ENCODE peak calls at places on chromosome 9, in seven cellular contexts. N is NCI-H1092 treated with DMSO at 0.1 percent for 48 hours, X is Daoy, D is RWPE1, J is AG04450, T is progenitor cell of endocrine pancreas, P is AG10803. G is an unnamed sample.

GRCh38 chr9:95167998-95168397 is 149.5 kb downstream of the FANCC start:
- DNase-seq in N (peak; percentile 22), X (peak; percentile 92), D (peak; percentile 75), J (peak; percentile 89), T (peak; percentile 61), P (peak; percentile 86), G (no peak)

GRCh38 chr9:108142504-108143201 is 653.1 kb upstream of the KLF4 start:
- DNase-seq in N (no peak), X (peak; percentile 16), D (no peak), J (no peak), T (no peak), P (peak; percentile 98), G (no peak)

GRCh38 chr9:34328500-34328982 is 527 bp downstream of the KIF24 start:
- DNase-seq in N (peak; percentile 45), X (no peak), D (peak; percentile 39), J (no peak), T (no peak), P (peak; percentile 1), G (no peak)

GRCh38 chr9:34991833-34992375 is 2.4 kb downstream of the DNAJB5 start:
- DNase-seq in N (no peak), X (peak; percentile 76), D (peak; percentile 52), J (no peak), T (peak; percentile 27), P (no peak), G (no peak)

GRCh38 chr9:33852216-33852826 is 35.4 kb downstream of the UBE2R2 start:
- DNase-seq in N (peak; percentile 45), X (peak; percentile 33), D (peak; percentile 45), J (no peak), T (no peak), P (peak; percentile 55), G (no peak)

GRCh38 chr9:132183134-132183533 is 21.3 kb downstream of the NTNG2 start:
- DNase-seq in N (peak; percentile 72), X (no peak), D (no peak), J (no peak), T (no peak), P (no peak), G (no peak)

GRCh38 chr9:26955222-26955903 is 849 bp upstream of the IFT74 start:
- DNase-seq in N (peak; percentile 36), X (no peak), D (no peak), J (no peak), T (no peak), P (peak; percentile 20), G (no peak)

GRCh38 chr9:68775003-68775730 is 70.1 kb downstream of the PIP5K1B start:
- DNase-seq in N (no peak), X (peak; percentile 51), D (no peak), J (no peak), T (no peak), P (peak; percentile 15), G (no peak)

GRCh38 chr9:113669523-113670115 is 206.1 kb downstream of the RGS3 start:
- DNase-seq in N (no peak), X (no peak), D (no peak), J (peak; percentile 32), T (no peak), P (peak; percentile 85), G (no peak)

GRCh38 chr9:36632892-36633291 is 60.2 kb downstream of the MELK start:
- DNase-seq in N (peak; percentile 28), X (peak; percentile 8), D (peak; percentile 31), J (peak; percentile 10), T (no peak), P (peak; percentile 47), G (no peak)

GRCh38 chr9:79976501-79977444 is 405.0 kb downstream of the TLE4 start:
- DNase-seq in N (peak; percentile 91), X (no peak), D (no peak), J (no peak), T (no peak), P (no peak), G (peak; percentile 53)

GRCh38 chr9:121640076-121640475 is 11.4 kb upstream of the DAB2IP start:
- DNase-seq in N (no peak), X (peak; percentile 60), D (no peak), J (no peak), T (peak; percentile 66), P (no peak), G (peak; percentile 63)

GRCh38 chr9:37908283-37908682 is 4.4 kb upstream of the SLC25A51 start:
- DNase-seq in N (no peak), X (no peak), D (no peak), J (no peak), T (no peak), P (no peak), G (no peak)

GRCh38 chr9:28365020-28365640 is 791.8 kb upstream of the C9orf72 start:
- DNase-seq in N (no peak), X (no peak), D (peak; percentile 12), J (no peak), T (no peak), P (no peak), G (no peak)

GRCh38 chr9:114745108-114745848 is 60.6 kb downstream of the TNFSF15 start:
- DNase-seq in N (peak; percentile 28), X (peak; percentile 26), D (no peak), J (no peak), T (no peak), P (peak; percentile 82), G (no peak)

GRCh38 chr9:137689745-137690529 is 71.1 kb downstream of the EHMT1 start:
- DNase-seq in N (no peak), X (no peak), D (no peak), J (peak; percentile 23), T (no peak), P (peak; percentile 70), G (no peak)

GRCh38 chr9:89939893-89940292 is 335.1 kb downstream of the GADD45G start:
- DNase-seq in N (no peak), X (no peak), D (no peak), J (no peak), T (no peak), P (no peak), G (no peak)

GRCh38 chr9:6902423-6902822 is 144.7 kb downstream of the KDM4C start:
- DNase-seq in N (no peak), X (peak; percentile 71), D (peak; percentile 24), J (no peak), T (no peak), P (peak; percentile 6), G (no peak)

GRCh38 chr9:109063765-109064164 is 50.5 kb upstream of the CTNNAL1 start:
- DNase-seq in N (no peak), X (no peak), D (no peak), J (no peak), T (no peak), P (peak; percentile 4), G (no peak)

GRCh38 chr9:81759680-81760215 is 70.4 kb upstream of the TLE1 start:
- DNase-seq in N (no peak), X (peak; percentile 87), D (peak; percentile 59), J (peak; percentile 88), T (no peak), P (peak; percentile 56), G (no peak)

GRCh38 chr9:10438955-10439354 is 173.8 kb downstream of the PTPRD start:
- DNase-seq in N (no peak), X (no peak), D (no peak), J (no peak), T (no peak), P (no peak), G (no peak)

GRCh38 chr9:73370053-73370452 is 218.4 kb downstream of the ANXA1 start:
- DNase-seq in N (no peak), X (peak; percentile 73), D (peak; percentile 44), J (no peak), T (no peak), P (no peak), G (no peak)

GRCh38 chr9:3497857-3498256 is 27.9 kb downstream of the RFX3 start:
- DNase-seq in N (no peak), X (no peak), D (no peak), J (no peak), T (no peak), P (no peak), G (no peak)

GRCh38 chr9:24504521-24504920 is 41.2 kb downstream of the IZUMO3 start:
- DNase-seq in N (no peak), X (no peak), D (no peak), J (no peak), T (no peak), P (no peak), G (no peak)

GRCh38 chr9:113556877-113557593 is 93.5 kb downstream of the RGS3 start:
- DNase-seq in N (no peak), X (no peak), D (no peak), J (no peak), T (no peak), P (peak; percentile 26), G (no peak)

GRCh38 chr9:37421914-37422288 is 595 bp upstream of the GRHPR start:
- DNase-seq in N (no peak), X (no peak), D (no peak), J (no peak), T (no peak), P (no peak), G (no peak)

GRCh38 chr9:127705577-127706215 is 1.1 kb upstream of the CFAP157 start:
- DNase-seq in N (no peak), X (no peak), D (no peak), J (no peak), T (no peak), P (no peak), G (no peak)

GRCh38 chr9:36040271-36040925 is 3.7 kb downstream of the RECK start:
- DNase-seq in N (no peak), X (no peak), D (no peak), J (no peak), T (no peak), P (no peak), G (no peak)

GRCh38 chr9:81546498-81546897 is 142.8 kb downstream of the TLE1 start:
- DNase-seq in N (no peak), X (no peak), D (no peak), J (no peak), T (no peak), P (no peak), G (no peak)

GRCh38 chr9:89810434-89810833 is 205.6 kb downstream of the GADD45G start:
- DNase-seq in N (peak; percentile 56), X (peak; percentile 81), D (no peak), J (no peak), T (no peak), P (peak; percentile 12), G (no peak)

GRCh38 chr9:87276851-87277251 is 220.8 kb upstream of the DAPK1 start:
- DNase-seq in N (no peak), X (peak; percentile 84), D (no peak), J (no peak), T (no peak), P (peak; percentile 82), G (no peak)

GRCh38 chr9:124122813-124123462 is 111.4 kb downstream of the LHX2 start:
- DNase-seq in N (no peak), X (peak; percentile 52), D (no peak), J (no peak), T (no peak), P (peak; percentile 66), G (no peak)

GRCh38 chr9:121655231-121655755 is 3.9 kb downstream of the DAB2IP start:
- DNase-seq in N (no peak), X (no peak), D (no peak), J (no peak), T (no peak), P (no peak), G (no peak)

GRCh38 chr9:81397735-81398381 is 291.5 kb downstream of the TLE1 start:
- DNase-seq in N (no peak), X (no peak), D (no peak), J (no peak), T (no peak), P (no peak), G (no peak)

GRCh38 chr9:130849356-130849755 is 14.3 kb downstream of the ABL1 start:
- DNase-seq in N (no peak), X (no peak), D (no peak), J (no peak), T (no peak), P (no peak), G (no peak)

GRCh38 chr9:120742951-120743416 is 28.7 kb upstream of the MEGF9 start:
- DNase-seq in N (peak; percentile 19), X (peak; percentile 51), D (peak; percentile 66), J (no peak), T (no peak), P (peak; percentile 34), G (no peak)